ENCODE peak calls at places on chromosomes 1 and 21, in four cellular contexts. M, A, E and P are unnamed samples.
A peak's percentile ranks its signal among the peaks of the same experiment; 100 is the strongest.

GRCh38 chr1:32500387-32501209 is 35.7 kb downstream of the ZBTB8B start:
- DNase-seq in M (peak; percentile 69), E (no peak), A (peak; percentile 49), P (peak; percentile 73)

GRCh38 chr1:161197560-161198205 is 1.2 kb downstream of the ADAMTS4 start:
- DNase-seq in M (no peak), E (no peak), A (no peak), P (no peak)

GRCh38 chr1:76727520-76727919 is 139.8 kb upstream of the ST6GALNAC5 start:
- DNase-seq in A (no peak), E (no peak), M (no peak), P (no peak)

GRCh38 chr1:62327360-62328051 is 8.3 kb upstream of the KANK4 start:
- DNase-seq in M (peak; percentile 81), A (no peak), E (no peak), P (peak; percentile 31)

GRCh38 chr1:58460469-58460868 is 86.1 kb downstream of the OMA1 start:
- DNase-seq in A (peak; percentile 17), M (no peak), E (no peak), P (no peak)

GRCh38 chr1:221335161-221336101 is 406.5 kb downstream of the DUSP10 start:
- DNase-seq in E (no peak), A (peak; percentile 69), M (no peak), P (peak; percentile 93)

GRCh38 chr1:15956150-15956549 is 19.8 kb downstream of the ZBTB17 start:
- DNase-seq in M (no peak), A (peak; percentile 46), E (no peak), P (no peak)

GRCh38 chr1:24400065-24400464 is 13.5 kb downstream of the STPG1 start:
- DNase-seq in E (no peak), M (no peak), A (peak; percentile 73), P (no peak)

GRCh38 chr21:26506951-26507350 is 66.1 kb downstream of the CYYR1 start:
- DNase-seq in M (no peak), E (no peak), A (peak; percentile 7), P (no peak)

GRCh38 chr1:2344121-2344681 is 47.2 kb downstream of the MORN1 start:
- DNase-seq in A (no peak), E (no peak), M (no peak), P (no peak)

GRCh38 chr1:23980725-23981063 is 567 bp upstream of the SRSF10 start:
- DNase-seq in A (peak; percentile 64), E (no peak), M (peak; percentile 44), P (peak; percentile 61)

GRCh38 chr1:155321577-155322497 is 1.1 kb downstream of the RUSC1 start:
- DNase-seq in A (no peak), M (peak; percentile 48), E (no peak), P (no peak)

GRCh38 chr1:200653022-200653462 is 16.7 kb downstream of the DDX59 start:
- DNase-seq in E (no peak), A (no peak), M (no peak), P (no peak)

GRCh38 chr21:26850116-26850643 is 5.0 kb upstream of the ADAMTS1 start:
- DNase-seq in E (no peak), A (peak; percentile 59), M (no peak), P (peak; percentile 61)

GRCh38 chr1:21590116-21590905 is 78.8 kb downstream of the RAP1GAP start:
- DNase-seq in M (no peak), E (no peak), A (no peak), P (no peak)
- H3K56ac ChIP-seq in M (no peak overlapping the region), E (no peak overlapping the region), A (no peak overlapping the region), P (no peak overlapping the region)

DNA sequence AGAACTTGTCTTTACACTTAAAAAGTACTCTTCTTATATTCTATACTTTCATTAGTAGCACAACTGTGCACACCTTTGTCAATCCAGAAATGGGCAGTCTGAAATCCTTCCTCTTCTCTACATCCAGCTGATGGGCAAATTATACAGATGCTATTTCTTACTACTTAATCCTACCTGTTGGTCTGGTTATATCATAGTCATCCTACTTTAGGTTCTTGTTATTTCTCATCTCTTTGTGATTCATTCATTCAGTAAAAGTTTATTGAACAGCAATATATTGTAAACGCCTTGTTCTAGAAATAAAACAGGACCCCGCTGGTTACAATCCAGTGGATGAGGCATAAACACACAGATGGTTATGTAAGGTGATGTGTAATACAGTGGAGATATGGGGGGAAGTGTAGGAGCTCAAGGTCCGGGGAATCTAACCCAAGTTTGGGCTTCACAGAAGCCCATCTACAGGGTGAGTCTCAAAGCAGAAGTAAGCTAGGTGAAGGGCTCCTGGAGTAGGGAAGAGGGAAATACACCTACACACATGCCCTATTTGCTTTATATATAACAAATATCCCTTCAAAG is 11.8 kb upstream of the FUBP1 start:
- DNase-seq in E (no peak), A (no peak), M (no peak), P (no peak)
- H3K56ac ChIP-seq in E (no peak overlapping the region), A (no peak overlapping the region), M (no peak overlapping the region), P (no peak overlapping the region)

DNA sequence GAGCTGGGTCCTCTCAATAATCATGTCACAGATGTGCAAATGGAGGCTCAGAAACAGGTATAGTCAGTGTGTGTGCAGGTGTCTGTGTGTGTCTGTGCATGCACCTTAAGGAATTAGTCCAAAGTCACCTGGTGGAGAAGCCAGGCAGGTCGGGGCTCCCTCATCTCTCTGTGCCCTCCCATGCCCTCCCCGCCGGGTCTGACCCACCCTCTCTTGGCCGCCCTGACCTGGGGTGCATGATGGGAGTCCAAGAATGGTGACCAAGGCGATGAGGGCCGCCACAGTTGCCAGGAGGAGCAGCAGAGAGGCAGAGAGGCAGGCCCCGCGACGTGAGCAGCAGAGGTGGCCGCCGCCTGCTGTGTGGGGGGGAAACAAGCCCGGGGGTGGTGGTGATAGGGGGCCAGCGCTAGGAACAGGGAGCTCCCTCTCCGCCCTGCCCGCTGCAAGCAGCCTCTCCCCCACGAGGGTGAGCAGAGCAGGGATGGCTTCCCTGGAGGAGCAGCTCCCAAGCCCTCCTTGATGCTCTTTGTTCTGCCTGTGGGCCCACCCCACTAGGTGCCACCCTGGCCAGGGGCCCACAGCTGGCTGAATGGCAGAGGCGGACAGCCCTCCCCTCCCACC is 3.9 kb downstream of the LDLRAD1 start:
- DNase-seq in M (no peak), A (no peak), E (no peak), P (no peak)
- H3K56ac ChIP-seq in M (no peak overlapping the region), A (no peak overlapping the region), E (no peak overlapping the region), P (no peak overlapping the region)

DNA sequence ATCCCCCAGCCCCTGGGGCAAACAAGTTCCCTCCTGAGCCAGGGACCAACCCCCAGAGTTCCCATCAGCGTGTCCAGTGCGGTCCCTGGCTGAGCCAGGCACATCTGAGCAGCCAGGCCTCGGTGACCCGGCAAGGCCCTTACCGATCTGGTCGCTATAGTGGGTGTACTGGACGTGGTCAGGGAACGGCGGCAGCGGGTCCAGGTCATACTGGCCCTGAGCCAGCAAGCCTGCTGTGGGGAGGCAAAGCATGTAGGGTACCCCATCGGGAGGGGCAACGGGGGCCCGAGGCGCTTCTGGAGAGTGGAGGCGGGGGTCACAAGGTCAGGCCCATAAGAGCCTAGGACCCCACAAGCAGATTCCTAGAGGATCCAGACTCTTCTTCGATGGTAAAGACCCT is 3.5 kb downstream of the MFAP2 start:
- DNase-seq in A (no peak), E (no peak), M (no peak), P (no peak)
- H3K56ac ChIP-seq in A (no peak overlapping the region), E (no peak overlapping the region), M (no peak overlapping the region), P (no peak overlapping the region)